ENCODE peak calls at places on chromosomes 5 and 9, in nine cellular contexts. I, K, T, U, N, B, L, D and W are unnamed samples.

GRCh38 chr5:74357827-74358226 is 282.7 kb downstream of the ENC1 start:
- DNase-seq in I (no peak), K (no peak), T (no peak), U (no peak), N (no peak), B (no peak), L (no peak), D (no peak), W (peak)

GRCh38 chr9:99143661-99144060 is 38.7 kb downstream of the TGFBR1 start:
- DNase-seq in I (no peak), K (no peak), T (no peak), U (no peak), N (no peak), B (no peak), L (no peak), D (no peak), W (no peak)

GRCh38 chr5:171272996-171273970 is 35.8 kb upstream of the TLX3 start:
- DNase-seq in I (no peak), K (no peak), T (no peak), U (peak), N (peak), B (no peak), L (no peak), D (no peak), W (peak)

GRCh38 chr9:106174331-106174730 is 480.0 kb downstream of the TMEM38B start:
- DNase-seq in I (no peak), K (no peak), T (no peak), U (no peak), N (no peak), B (no peak), L (no peak), D (no peak), W (no peak)

GRCh38 chr5:170273968-170274710 is 23.4 kb downstream of the LCP2 start:
- DNase-seq in I (peak), K (no peak), T (no peak), U (peak), N (peak), B (no peak), L (no peak), D (no peak), W (peak)

GRCh38 chr9:35903049-35903448 is 3.0 kb upstream of the HRCT1 start:
- DNase-seq in I (peak), K (no peak), T (no peak), U (peak), N (peak), B (no peak), L (no peak), D (no peak), W (peak)

GRCh38 chr5:83509535-83509934 is 38.0 kb downstream of the VCAN start:
- DNase-seq in I (no peak), K (no peak), T (no peak), U (peak), N (peak), B (no peak), L (no peak), D (peak), W (peak)

GRCh38 chr5:143166661-143167420 is 236.6 kb downstream of the NR3C1 start:
- DNase-seq in I (no peak), K (no peak), T (no peak), U (no peak), N (no peak), B (no peak), L (no peak), D (no peak), W (no peak)

GRCh38 chr9:26152350-26152749 is 474.1 kb upstream of the TUSC1 start:
- DNase-seq in I (no peak), K (no peak), T (no peak), U (no peak), N (no peak), B (no peak), L (no peak), D (no peak), W (no peak)

GRCh38 chr9:26159575-26160392 is 481.5 kb upstream of the TUSC1 start:
- DNase-seq in I (no peak), K (no peak), T (no peak), U (no peak), N (no peak), B (no peak), L (no peak), D (no peak), W (no peak)

GRCh38 chr9:26158631-26159150 is 480.4 kb upstream of the TUSC1 start:
- DNase-seq in I (no peak), K (no peak), T (no peak), U (no peak), N (no peak), B (no peak), L (no peak), D (no peak), W (no peak)

GRCh38 chr9:26157411-26157810 is 479.2 kb upstream of the TUSC1 start:
- DNase-seq in I (no peak), K (no peak), T (no peak), U (no peak), N (no peak), B (no peak), L (no peak), D (no peak), W (no peak)
- H3K27ac ChIP-seq in I (no peak), K (no peak), T (no peak), U (no peak), N (no peak), B (no peak), L (no peak), D (no peak), W (no peak)

GRCh38 chr5:174501461-174502069 is 222.8 kb upstream of the MSX2 start:
- DNase-seq in I (no peak), K (no peak), T (no peak), U (no peak), N (peak), B (no peak), L (no peak), D (no peak), W (no peak)

GRCh38 chr5:174503086-174503460 is 221.3 kb upstream of the MSX2 start:
- DNase-seq in I (no peak), K (no peak), T (no peak), U (no peak), N (no peak), B (no peak), L (no peak), D (no peak), W (no peak)

GRCh38 chr5:174504266-174504726 is 220.1 kb upstream of the MSX2 start:
- DNase-seq in I (no peak), K (no peak), T (no peak), U (no peak), N (no peak), B (no peak), L (no peak), D (no peak), W (no peak)

GRCh38 chr5:174505621-174506020 is 218.8 kb upstream of the MSX2 start:
- DNase-seq in I (no peak), K (no peak), T (no peak), U (no peak), N (no peak), B (no peak), L (no peak), D (no peak), W (peak)

GRCh38 chr5:174503461-174504265 is 220.7 kb upstream of the MSX2 start:
- DNase-seq in I (no peak), K (peak), T (no peak), U (no peak), N (no peak), B (no peak), L (no peak), D (no peak), W (no peak)
- H3K4me3 ChIP-seq in I (no peak), K (peak), T (no peak), U (no peak), N (no peak), B (no peak), L (no peak), D (no peak), W (no peak)

GRCh38 chr5:103280962-103281361 is 22.4 kb downstream of the MACIR start:
- DNase-seq in I (no peak), K (no peak), T (no peak), U (no peak), N (no peak), B (no peak), L (no peak), D (no peak), W (no peak)
- H3K27ac ChIP-seq in I (no peak), K (no peak), T (no peak), U (no peak), N (no peak), B (no peak), L (no peak), D (no peak), W (no peak)

DNA sequence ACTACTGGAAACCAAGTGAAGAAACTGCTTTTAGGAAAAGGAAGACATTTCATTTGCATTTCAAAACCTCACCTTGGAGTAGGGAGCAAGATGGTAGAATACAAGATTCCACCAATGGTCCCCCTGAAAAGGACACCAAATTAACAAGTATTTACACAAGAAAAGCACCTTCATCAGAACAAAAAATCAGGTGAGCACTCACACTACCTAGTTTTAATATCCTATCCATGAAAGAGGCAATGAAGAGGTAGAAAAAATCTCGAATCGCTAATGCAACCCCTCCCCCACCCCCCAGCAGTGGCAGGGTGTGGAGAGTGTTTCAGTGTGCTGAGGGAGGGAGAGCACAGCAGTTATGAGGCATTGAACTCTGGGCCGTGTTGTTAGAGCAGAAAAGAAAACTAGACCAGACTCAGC is 1397.0 kb upstream of the C9orf72 start:
- DNase-seq in I (no peak), K (no peak), T (no peak), U (no peak), N (no peak), B (no peak), L (no peak), D (no peak), W (no peak)
- H3K4me3 ChIP-seq in I (no peak), K (no peak), T (no peak), U (no peak), N (no peak), B (no peak), L (no peak), D (no peak), W (no peak)

DNA sequence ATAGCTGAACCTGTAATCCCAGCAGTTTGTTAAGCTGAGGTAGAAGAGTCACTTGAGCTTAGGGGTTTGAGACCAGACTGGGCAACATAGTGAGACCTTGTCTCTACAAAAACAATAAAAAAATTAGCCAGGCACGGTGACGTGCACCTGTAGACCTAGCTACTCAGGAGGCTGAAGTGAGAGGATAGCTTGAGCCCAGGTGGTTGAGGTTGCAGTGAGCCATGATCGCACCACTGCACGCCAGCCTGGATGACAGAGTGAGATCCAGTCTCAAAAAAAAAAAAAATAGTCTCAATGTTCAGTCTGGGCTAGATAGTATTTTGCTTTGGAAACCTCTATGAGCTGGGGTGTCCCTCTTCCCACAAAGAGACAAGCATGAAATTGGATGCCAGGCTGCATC is 51.9 kb upstream of the IQGAP2 start:
- DNase-seq in I (no peak), K (no peak), T (no peak), U (no peak), N (no peak), B (no peak), L (no peak), D (no peak), W (no peak)
- H3K27ac ChIP-seq in I (no peak), K (no peak), T (no peak), U (no peak), N (no peak), B (no peak), L (no peak), D (no peak), W (no peak)

GRCh38 chr5:151213803-151214613 is 9.9 kb downstream of the CCDC69 start:
- DNase-seq in I (peak), K (no peak), T (peak), U (peak), N (no peak), B (peak), L (peak), D (peak), W (peak)
- H3K4me3 ChIP-seq in I (peak), K (no peak), T (no peak), U (no peak), N (no peak), B (peak), L (no peak), D (no peak), W (no peak)

GRCh38 chr5:175854231-175855040 is 16.9 kb upstream of the CPLX2 start:
- DNase-seq in I (no peak), K (no peak), T (no peak), U (no peak), N (no peak), B (no peak), L (no peak), D (no peak), W (no peak)
- H3K27ac ChIP-seq in I (no peak), K (no peak), T (no peak), U (no peak), N (no peak), B (no peak), L (no peak), D (no peak), W (no peak)